ENCODE peak calls at places on chromosomes 2 and 18, in six cellular contexts. One of them, this sample, is unnamed.

GRCh38 chr18:13222371-13223281 is 4.1 kb downstream of the LDLRAD4 start:
- DNase-seq in K562: no peak
- DNase-seq in keratinocyte: no peak
- DNase-seq in neuronal stem cell: no peak
- DNase-seq in GM23248: peak
- DNase-seq in H9: no peak
- DNase-seq in this sample: no peak

GRCh38 chr2:180943275-180943674 is 37.1 kb upstream of the UBE2E3 start:
- DNase-seq in keratinocyte: no peak
- DNase-seq in neuronal stem cell: no peak
- DNase-seq in GM23248: no peak
- DNase-seq in K562: no peak
- DNase-seq in H9: no peak
- DNase-seq in this sample: no peak

GRCh38 chr2:218861645-218862318 is 2.2 kb downstream of the WNT6 start:
- DNase-seq in K562: no peak
- DNase-seq in H9: no peak
- DNase-seq in GM23248: no peak
- DNase-seq in neuronal stem cell: no peak
- DNase-seq in keratinocyte: no peak
- DNase-seq in this sample: no peak

GRCh38 chr18:7577706-7578105 is 10.6 kb downstream of the PTPRM start:
- DNase-seq in keratinocyte: no peak
- DNase-seq in GM23248: peak
- DNase-seq in K562: no peak
- DNase-seq in neuronal stem cell: peak
- DNase-seq in H9: peak
- DNase-seq in this sample: no peak

GRCh38 chr2:9697904-9698303 is 67.1 kb upstream of the YWHAQ start:
- DNase-seq in GM23248: no peak
- DNase-seq in H9: no peak
- DNase-seq in neuronal stem cell: no peak
- DNase-seq in keratinocyte: no peak
- DNase-seq in K562: no peak
- DNase-seq in this sample: no peak

GRCh38 chr2:147025611-147026010 is 819.2 kb upstream of the ACVR2A start:
- DNase-seq in neuronal stem cell: no peak
- DNase-seq in keratinocyte: no peak
- DNase-seq in H9: no peak
- DNase-seq in K562: no peak
- DNase-seq in GM23248: peak
- DNase-seq in this sample: peak

GRCh38 chr2:234725528-234726264 is 226.1 kb upstream of the SH3BP4 start:
- DNase-seq in K562: no peak
- DNase-seq in GM23248: peak
- DNase-seq in H9: no peak
- DNase-seq in neuronal stem cell: no peak
- DNase-seq in keratinocyte: peak
- DNase-seq in this sample: peak

GRCh38 chr18:21450913-21451312 is 149.6 kb downstream of the ESCO1 start:
- DNase-seq in GM23248: no peak
- DNase-seq in neuronal stem cell: no peak
- DNase-seq in K562: no peak
- DNase-seq in H9: no peak
- DNase-seq in keratinocyte: no peak
- DNase-seq in this sample: peak

DNA sequence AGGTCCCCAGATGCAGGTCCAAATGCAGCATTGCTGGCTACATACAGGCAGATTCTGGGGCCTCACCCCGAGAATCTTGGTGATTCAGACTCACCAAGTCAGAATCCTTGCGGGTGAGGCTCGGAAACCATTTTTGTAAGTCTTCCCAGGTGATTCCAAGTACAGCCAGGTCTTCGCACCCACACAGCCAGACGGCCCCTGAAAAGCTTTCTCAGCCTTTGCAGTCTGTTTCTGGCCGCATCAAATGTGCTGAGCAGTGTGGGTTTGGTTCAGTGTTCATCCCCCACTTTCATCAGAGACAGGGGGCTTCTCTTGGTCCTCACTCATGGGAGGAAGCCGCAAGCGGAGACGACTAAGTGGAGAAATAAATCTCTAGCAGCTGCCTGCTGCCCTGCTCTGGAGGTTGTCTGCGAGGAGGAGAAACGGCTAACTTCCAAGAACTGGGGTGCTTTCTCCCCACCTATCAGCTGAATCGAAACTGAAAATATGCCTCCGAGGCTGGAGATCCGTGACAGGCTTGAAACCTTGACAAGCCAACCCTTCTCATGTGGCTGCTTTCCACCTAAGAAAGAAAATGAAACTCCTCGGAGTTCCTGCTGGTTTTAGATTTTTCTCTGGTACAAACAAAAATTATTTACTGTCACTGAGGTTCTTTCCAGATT is 8.9 kb upstream of the TMEM185B start:
- DNase-seq in K562: no peak
- DNase-seq in GM23248: peak
- DNase-seq in keratinocyte: no peak
- DNase-seq in neuronal stem cell: no peak
- DNase-seq in H9: peak
- DNase-seq in this sample: peak
- H2AFZ ChIP-seq in K562: peak
- H2AFZ ChIP-seq in GM23248: peak
- H2AFZ ChIP-seq in keratinocyte: peak
- H2AFZ ChIP-seq in neuronal stem cell: peak
- H2AFZ ChIP-seq in H9: no peak
- H2AFZ ChIP-seq in this sample: peak

GRCh38 chr2:10919776-10920606 is 8.3 kb downstream of the KCNF1 start:
- DNase-seq in neuronal stem cell: no peak
- DNase-seq in GM23248: no peak
- DNase-seq in K562: no peak
- DNase-seq in H9: no peak
- DNase-seq in keratinocyte: no peak
- DNase-seq in this sample: no peak
- H2AFZ ChIP-seq in neuronal stem cell: no peak
- H2AFZ ChIP-seq in GM23248: no peak
- H2AFZ ChIP-seq in K562: no peak
- H2AFZ ChIP-seq in H9: no peak
- H2AFZ ChIP-seq in keratinocyte: no peak
- H2AFZ ChIP-seq in this sample: no peak

GRCh38 chr2:148546270-148546669 is 98.3 kb upstream of the EPC2 start:
- DNase-seq in K562: no peak
- DNase-seq in neuronal stem cell: no peak
- DNase-seq in keratinocyte: no peak
- DNase-seq in GM23248: no peak
- DNase-seq in H9: no peak
- DNase-seq in this sample: peak
- H2AFZ ChIP-seq in K562: no peak
- H2AFZ ChIP-seq in neuronal stem cell: no peak
- H2AFZ ChIP-seq in keratinocyte: no peak
- H2AFZ ChIP-seq in GM23248: no peak
- H2AFZ ChIP-seq in H9: no peak
- H2AFZ ChIP-seq in this sample: no peak

GRCh38 chr2:226623587-226624368 is 175.8 kb downstream of the IRS1 start:
- DNase-seq in keratinocyte: no peak
- DNase-seq in neuronal stem cell: no peak
- DNase-seq in H9: no peak
- DNase-seq in GM23248: no peak
- DNase-seq in K562: no peak
- DNase-seq in this sample: no peak
- H2AFZ ChIP-seq in keratinocyte: no peak
- H2AFZ ChIP-seq in neuronal stem cell: no peak
- H2AFZ ChIP-seq in H9: no peak
- H2AFZ ChIP-seq in GM23248: peak
- H2AFZ ChIP-seq in K562: no peak
- H2AFZ ChIP-seq in this sample: no peak

DNA sequence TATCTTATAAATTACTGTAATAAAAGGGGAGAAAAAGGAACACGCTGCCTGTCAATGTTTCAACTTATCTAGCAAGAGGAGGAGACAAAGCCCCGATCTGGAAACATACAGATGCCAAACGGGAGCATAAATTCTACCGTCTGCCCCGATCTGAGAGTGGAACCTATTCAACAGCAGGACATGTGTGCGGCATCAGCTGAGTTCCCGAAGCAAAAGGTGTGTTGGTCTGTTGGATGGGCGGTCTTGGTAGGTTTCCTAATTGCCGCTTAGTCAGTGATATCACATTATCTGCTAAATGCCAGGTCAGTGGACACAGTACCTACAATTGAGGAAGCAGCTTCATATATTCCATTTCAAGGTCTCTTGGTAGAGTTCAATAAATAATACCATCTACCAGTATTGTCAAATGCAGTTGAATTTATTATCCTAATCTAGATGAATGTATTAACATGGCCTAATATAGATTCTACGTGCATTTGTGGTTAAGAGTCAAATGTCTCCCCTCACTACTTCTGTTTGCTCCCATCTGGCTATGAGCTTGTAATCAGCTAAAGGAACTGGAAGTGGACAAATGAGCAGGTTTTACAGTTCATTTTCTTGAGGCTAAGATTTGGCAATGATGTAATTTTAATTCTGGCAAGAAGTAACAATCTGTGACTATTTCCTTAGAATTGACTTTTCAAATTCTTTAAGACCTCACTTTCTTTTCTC is 219.0 kb downstream of the ZNF521 start:
- DNase-seq in GM23248: no peak
- DNase-seq in K562: no peak
- DNase-seq in neuronal stem cell: no peak
- DNase-seq in keratinocyte: no peak
- DNase-seq in H9: no peak
- DNase-seq in this sample: no peak
- H2AFZ ChIP-seq in GM23248: no peak
- H2AFZ ChIP-seq in K562: no peak
- H2AFZ ChIP-seq in neuronal stem cell: no peak
- H2AFZ ChIP-seq in keratinocyte: no peak
- H2AFZ ChIP-seq in H9: no peak
- H2AFZ ChIP-seq in this sample: no peak

GRCh38 chr2:141501743-141502142 is 629.1 kb downstream of the LRP1B start:
- DNase-seq in K562: no peak
- DNase-seq in GM23248: no peak
- DNase-seq in keratinocyte: no peak
- DNase-seq in neuronal stem cell: no peak
- DNase-seq in H9: no peak
- DNase-seq in this sample: no peak
- H2AFZ ChIP-seq in K562: no peak
- H2AFZ ChIP-seq in GM23248: no peak
- H2AFZ ChIP-seq in keratinocyte: no peak
- H2AFZ ChIP-seq in neuronal stem cell: peak
- H2AFZ ChIP-seq in H9: no peak
- H2AFZ ChIP-seq in this sample: no peak

GRCh38 chr2:66555511-66556324 is 120.8 kb downstream of the MEIS1 start:
- DNase-seq in H9: no peak
- DNase-seq in K562: no peak
- DNase-seq in GM23248: peak
- DNase-seq in neuronal stem cell: no peak
- DNase-seq in keratinocyte: no peak
- DNase-seq in this sample: no peak

GRCh38 chr2:66548422-66548821 is 113.5 kb downstream of the MEIS1 start:
- DNase-seq in K562: no peak
- DNase-seq in GM23248: no peak
- DNase-seq in keratinocyte: no peak
- DNase-seq in neuronal stem cell: no peak
- DNase-seq in H9: no peak
- DNase-seq in this sample: no peak

GRCh38 chr2:66550826-66551225 is 115.9 kb downstream of the MEIS1 start:
- DNase-seq in H9: no peak
- DNase-seq in K562: no peak
- DNase-seq in keratinocyte: no peak
- DNase-seq in neuronal stem cell: no peak
- DNase-seq in GM23248: no peak
- DNase-seq in this sample: peak

GRCh38 chr2:66555076-66555475 is 120.2 kb downstream of the MEIS1 start:
- DNase-seq in K562: no peak
- DNase-seq in GM23248: no peak
- DNase-seq in neuronal stem cell: no peak
- DNase-seq in H9: no peak
- DNase-seq in keratinocyte: no peak
- DNase-seq in this sample: no peak

DNA sequence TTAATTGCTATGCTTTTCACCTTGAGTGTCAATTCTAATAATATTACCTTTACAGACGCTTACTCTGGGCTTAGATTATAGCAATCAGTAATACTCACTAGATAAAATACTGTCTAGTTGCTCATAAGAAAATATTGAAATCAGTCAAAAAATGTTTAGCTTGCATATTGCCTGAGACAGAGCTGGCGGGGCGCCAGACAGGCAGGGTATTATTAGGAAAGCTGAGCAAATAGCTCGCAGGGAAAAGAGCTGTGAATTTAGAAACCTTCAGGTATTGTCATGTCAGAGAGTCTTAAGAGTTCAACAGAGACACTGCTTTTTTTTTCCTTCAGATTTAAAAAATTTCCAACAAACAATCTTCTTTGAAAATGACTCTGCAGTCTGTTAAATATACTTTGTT is 118.4 kb downstream of the MEIS1 start:
- DNase-seq in H9: no peak
- DNase-seq in GM23248: no peak
- DNase-seq in neuronal stem cell: no peak
- DNase-seq in keratinocyte: no peak
- DNase-seq in K562: no peak
- DNase-seq in this sample: no peak
- H2AFZ ChIP-seq in H9: no peak
- H2AFZ ChIP-seq in GM23248: no peak
- H2AFZ ChIP-seq in neuronal stem cell: no peak
- H2AFZ ChIP-seq in keratinocyte: no peak
- H2AFZ ChIP-seq in K562: no peak
- H2AFZ ChIP-seq in this sample: no peak